ENCODE peak calls at places on chromosomes 2 and 18, in six cellular contexts. C is right lobe of liver, T is GM12878, I is IMR-90, G is heart left ventricle, U is uterus. R is an unnamed sample.

GRCh38 chr2:130836501-130837174 is at the start of gene ARHGEF4:
- DNase-seq in C (peak; percentile 79), U (no peak), G (no peak), T (no peak), I (no peak), R (peak; percentile 61)

GRCh38 chr18:37274309-37274987 is 291.1 kb downstream of the CELF4 start:
- DNase-seq in G (no peak), T (no peak), C (no peak), I (no peak), U (no peak), R (no peak)

GRCh38 chr2:75602724-75603342 is 42.1 kb upstream of the EVA1A start:
- DNase-seq in T (no peak), G (no peak), C (no peak), U (no peak), I (peak; percentile 88), R (no peak)

GRCh38 chr2:70565039-70565731 is 11.6 kb upstream of the TGFA start:
- DNase-seq in G (no peak), C (no peak), T (no peak), U (no peak), I (no peak), R (no peak)

GRCh38 chr2:25851740-25852503 is 26.4 kb downstream of the ASXL2 start:
- DNase-seq in G (no peak), I (peak; percentile 93), T (peak; percentile 57), C (peak; percentile 27), U (no peak), R (peak; percentile 15)

GRCh38 chr2:148161909-148162308 is 141.0 kb downstream of the MBD5 start:
- DNase-seq in C (no peak), G (no peak), T (no peak), I (no peak), U (no peak), R (no peak)

GRCh38 chr2:3633089-3633981 is 24.7 kb upstream of the ALLC start:
- DNase-seq in T (no peak), I (peak; percentile 81), G (peak; percentile 58), C (no peak), U (peak; percentile 11), R (no peak)

GRCh38 chr18:46470714-46471113 is 186.3 kb downstream of the LOXHD1 start:
- DNase-seq in I (no peak), U (no peak), G (no peak), T (no peak), C (no peak), R (no peak)

GRCh38 chr2:204172074-204172600 is 235.6 kb downstream of the ICOS start:
- DNase-seq in I (no peak), G (no peak), C (no peak), U (no peak), T (no peak), R (no peak)

GRCh38 chr2:231648579-231649174 is 56.0 kb downstream of the TEX44 start:
- DNase-seq in T (no peak), I (peak; percentile 50), G (peak; percentile 83), U (peak; percentile 59), C (peak; percentile 78), R (no peak)

GRCh38 chr2:216696751-216697560 is 1.6 kb upstream of the IGFBP5 start:
- DNase-seq in I (peak; percentile 71), T (no peak), G (no peak), U (no peak), C (no peak), R (no peak)

GRCh38 chr18:61967242-61967891 is 74.6 kb upstream of the RNF152 start:
- DNase-seq in I (no peak), T (no peak), U (no peak), C (no peak), G (no peak), R (no peak)
- TF ChIP-seq POLR2A in I (no peak), T (no peak), U (no peak), C (no peak), G (no peak), R (no peak)

GRCh38 chr2:157258520-157259326 is 1.2 kb downstream of the GALNT5 start:
- DNase-seq in C (no peak), G (no peak), T (no peak), I (no peak), U (no peak), R (no peak)
- TF ChIP-seq POLR2A in C (no peak), G (no peak), T (no peak), I (no peak), U (no peak), R (no peak)

GRCh38 chr2:28552045-28552823 is 56.4 kb downstream of the PLB1 start:
- DNase-seq in T (no peak), I (peak; percentile 72), C (no peak), G (no peak), U (no peak), R (no peak)
- TF ChIP-seq POLR2A in T (no peak), I (no peak), C (no peak), G (no peak), U (no peak), R (no peak)

DNA sequence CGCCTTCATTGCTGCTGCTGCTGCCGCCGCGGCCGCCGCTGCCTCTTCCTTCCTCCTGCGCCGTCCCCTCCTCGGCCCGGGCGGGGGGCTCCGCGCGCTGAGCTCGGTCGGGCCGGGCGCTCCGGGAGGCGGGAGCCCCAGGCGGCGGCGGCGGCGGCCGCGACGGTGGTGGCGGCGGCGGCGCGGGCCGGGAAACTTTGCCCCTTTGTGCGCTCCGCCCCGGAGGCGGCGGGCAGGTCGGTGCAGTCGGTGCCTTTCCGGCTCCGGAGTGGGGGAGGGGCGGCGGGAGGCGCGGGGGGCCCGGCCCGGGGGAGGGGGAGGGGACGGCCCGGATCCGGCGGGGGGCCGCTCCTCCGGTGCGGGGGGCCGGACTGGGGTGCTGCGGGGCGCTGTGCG is 210 bp downstream of the TET3 start:
- DNase-seq in G (peak; percentile 61), I (no peak), C (peak; percentile 87), T (no peak), U (peak; percentile 44), R (peak; percentile 53)
- TF ChIP-seq POLR2A in G (no peak), I (no peak), C (peak; percentile 34), T (peak; percentile 80), U (no peak), R (no peak)

GRCh38 chr2:118737690-118738089 is 109.8 kb downstream of the EN1 start:
- DNase-seq in I (no peak), U (no peak), G (no peak), T (no peak), C (no peak), R (no peak)
- TF ChIP-seq POLR2A in I (no peak), U (no peak), G (no peak), T (no peak), C (no peak), R (no peak)

GRCh38 chr18:35096677-35097011 is 55.4 kb downstream of the MAPRE2 start:
- DNase-seq in I (no peak), C (no peak), T (no peak), G (no peak), U (no peak), R (no peak)

GRCh38 chr18:35099911-35100310 is 58.7 kb downstream of the MAPRE2 start:
- DNase-seq in T (no peak), C (no peak), I (peak; percentile 70), U (no peak), G (no peak), R (no peak)

GRCh38 chr18:35091841-35092240 is 50.6 kb downstream of the MAPRE2 start:
- DNase-seq in C (no peak), U (no peak), T (no peak), G (no peak), I (no peak), R (no peak)

GRCh38 chr18:35097763-35098162 is 56.5 kb downstream of the MAPRE2 start:
- DNase-seq in T (no peak), G (no peak), C (no peak), I (no peak), U (no peak), R (no peak)

GRCh38 chr18:35095983-35096676 is 54.9 kb downstream of the MAPRE2 start:
- DNase-seq in T (peak; percentile 3), U (no peak), I (peak; percentile 35), C (no peak), G (no peak), R (no peak)
- TF ChIP-seq POLR2A in T (no peak), U (no peak), I (no peak), C (no peak), G (no peak), R (no peak)

GRCh38 chr2:144519934-144520717 is at the start of gene ZEB2:
- DNase-seq in T (no peak), U (peak; percentile 75), G (peak; percentile 73), C (peak; percentile 30), I (peak; percentile 84), R (no peak)
- TF ChIP-seq POLR2A in T (peak; percentile 29), U (peak; percentile 31), G (no peak), C (peak; percentile 53), I (peak; percentile 57), R (no peak)

GRCh38 chr2:111122631-111123421 is 2.1 kb downstream of the BCL2L11 start:
- DNase-seq in I (peak; percentile 82), C (peak; percentile 90), G (peak; percentile 89), U (peak; percentile 80), T (no peak), R (no peak)
- TF ChIP-seq POLR2A in I (no peak), C (peak; percentile 90), G (no peak), U (peak; percentile 88), T (no peak), R (no peak)

DNA sequence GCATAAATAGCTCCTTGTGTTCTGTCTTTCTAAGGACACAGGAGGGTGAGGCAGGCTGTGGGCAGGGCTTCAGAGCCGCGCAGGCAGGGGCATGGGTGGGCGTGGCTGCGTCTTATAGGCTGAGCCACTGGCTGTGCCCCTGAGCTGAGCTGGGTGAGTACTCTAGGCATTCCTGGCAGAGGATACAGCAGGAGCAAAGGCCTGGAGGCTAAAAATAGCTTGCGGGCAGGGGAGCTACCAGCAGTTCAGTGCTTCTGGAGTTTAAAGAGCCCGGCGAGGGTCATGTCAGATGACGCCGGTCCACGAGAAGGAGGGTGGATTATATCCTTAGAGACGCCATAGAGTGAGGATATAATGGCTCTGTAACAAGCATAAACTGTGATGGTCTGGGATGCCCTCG is 31.5 kb upstream of the PDIA6 start:
- DNase-seq in C (peak; percentile 58), U (no peak), T (no peak), G (peak; percentile 94), I (peak; percentile 38), R (no peak)
- TF ChIP-seq POLR2A in C (no peak), U (no peak), T (no peak), G (peak; percentile 76), I (no peak), R (no peak)